ENCODE peak calls at places on chromosome 3, in six cellular contexts. Q is transverse colon, T is GM12864, E is brain microvascular endothelial cell, Y is cardiac fibroblast, R is A549. F is an unnamed sample.

GRCh38 chr3:8990266-8991215 is 27.3 kb upstream of the RAD18 start:
- DNase-seq in Q (no peak), T (no peak), E (peak; percentile 45), Y (no peak), R (no peak), F (peak; percentile 76)

GRCh38 chr3:76683256-76683655 is 356.6 kb upstream of the ROBO2 start:
- DNase-seq in Q (no peak), T (no peak), E (no peak), Y (no peak), R (no peak), F (no peak)

GRCh38 chr3:162666835-162667234 is 1170.2 kb downstream of the OTOL1 start:
- DNase-seq in Q (no peak), T (no peak), E (no peak), Y (no peak), R (no peak), F (no peak)

GRCh38 chr3:76403556-76403955 is 618.2 kb upstream of the ZNF717 start:
- DNase-seq in Q (no peak), T (no peak), E (peak; percentile 27), Y (peak; percentile 47), R (no peak), F (no peak)

GRCh38 chr3:165775824-165776223 is 61.4 kb downstream of the BCHE start:
- DNase-seq in Q (no peak), T (no peak), E (no peak), Y (no peak), R (no peak), F (no peak)

GRCh38 chr3:67509471-67510075 is 144.8 kb downstream of the SUCLG2 start:
- DNase-seq in Q (no peak), T (no peak), E (no peak), Y (peak; percentile 23), R (no peak), F (no peak)

GRCh38 chr3:128364291-128364690 is 102.4 kb downstream of the DNAJB8 start:
- DNase-seq in Q (no peak), T (no peak), E (no peak), Y (no peak), R (no peak), F (no peak)

GRCh38 chr3:77348244-77348855 is 308.5 kb downstream of the ROBO2 start:
- DNase-seq in Q (no peak), T (no peak), E (peak; percentile 53), Y (peak; percentile 10), R (no peak), F (no peak)

GRCh38 chr3:43525941-43526607 is 95.7 kb downstream of the ANO10 start:
- DNase-seq in Q (no peak), T (no peak), E (no peak), Y (peak; percentile 39), R (no peak), F (no peak)

GRCh38 chr3:133038731-133039398 is 674 bp downstream of the TMEM108 start:
- DNase-seq in Q (no peak), T (no peak), E (peak; percentile 3), Y (no peak), R (no peak), F (no peak)

GRCh38 chr3:151873433-151873832 is at the start of gene SUCNR1:
- DNase-seq in Q (no peak), T (no peak), E (no peak), Y (no peak), R (no peak), F (no peak)

GRCh38 chr3:23324745-23325144 is 121.6 kb downstream of the UBE2E2 start:
- DNase-seq in Q (no peak), T (no peak), E (peak; percentile 29), Y (peak; percentile 63), R (no peak), F (peak; percentile 45)

GRCh38 chr3:42502429-42503250 is at the start of gene VIPR1:
- DNase-seq in Q (peak; percentile 95), T (peak; percentile 18), E (peak; percentile 34), Y (peak; percentile 29), R (peak; percentile 65), F (no peak)

GRCh38 chr3:180690061-180690460 is 10.8 kb upstream of the CCDC39 start:
- DNase-seq in Q (no peak), T (no peak), E (no peak), Y (no peak), R (no peak), F (no peak)

GRCh38 chr3:111577798-111578685 is 17.1 kb downstream of the ZBED2 start:
- DNase-seq in Q (no peak), T (peak; percentile 35), E (peak; percentile 82), Y (peak; percentile 92), R (peak; percentile 79), F (peak; percentile 80)

GRCh38 chr3:194485876-194486539 is 794 bp downstream of the ATP13A3 start:
- DNase-seq in Q (peak; percentile 50), T (no peak), E (no peak), Y (peak; percentile 47), R (no peak), F (no peak)

GRCh38 chr3:191388823-191389222 is 58.5 kb upstream of the UTS2B start:
- DNase-seq in Q (no peak), T (no peak), E (no peak), Y (peak; percentile 39), R (no peak), F (no peak)

GRCh38 chr3:139659511-139659910 is 18.3 kb downstream of the NMNAT3 start:
- DNase-seq in Q (no peak), T (no peak), E (no peak), Y (no peak), R (no peak), F (no peak)

GRCh38 chr3:25045291-25045690 is 382.8 kb upstream of the RARB start:
- DNase-seq in Q (peak; percentile 15), T (no peak), E (no peak), Y (no peak), R (no peak), F (no peak)

GRCh38 chr3:149792485-149793270 is at the start of gene ANKUB1:
- DNase-seq in Q (no peak), T (no peak), E (no peak), Y (no peak), R (no peak), F (no peak)

GRCh38 chr3:124650798-124651197 is 79.5 kb upstream of the UMPS start:
- DNase-seq in Q (no peak), T (peak; percentile 50), E (no peak), Y (no peak), R (no peak), F (no peak)

GRCh38 chr3:162704991-162705390 is 1208.4 kb downstream of the OTOL1 start:
- DNase-seq in Q (no peak), T (no peak), E (no peak), Y (no peak), R (no peak), F (no peak)

GRCh38 chr3:4341336-4341675 is 38.1 kb downstream of the SETMAR start:
- DNase-seq in Q (no peak), T (no peak), E (no peak), Y (no peak), R (no peak), F (no peak)

GRCh38 chr3:55584716-55585368 is 97.7 kb upstream of the WNT5A start:
- DNase-seq in Q (no peak), T (no peak), E (no peak), Y (no peak), R (no peak), F (no peak)

GRCh38 chr3:74271541-74271940 is 342.9 kb downstream of the CNTN3 start:
- DNase-seq in Q (no peak), T (no peak), E (no peak), Y (no peak), R (no peak), F (no peak)

DNA sequence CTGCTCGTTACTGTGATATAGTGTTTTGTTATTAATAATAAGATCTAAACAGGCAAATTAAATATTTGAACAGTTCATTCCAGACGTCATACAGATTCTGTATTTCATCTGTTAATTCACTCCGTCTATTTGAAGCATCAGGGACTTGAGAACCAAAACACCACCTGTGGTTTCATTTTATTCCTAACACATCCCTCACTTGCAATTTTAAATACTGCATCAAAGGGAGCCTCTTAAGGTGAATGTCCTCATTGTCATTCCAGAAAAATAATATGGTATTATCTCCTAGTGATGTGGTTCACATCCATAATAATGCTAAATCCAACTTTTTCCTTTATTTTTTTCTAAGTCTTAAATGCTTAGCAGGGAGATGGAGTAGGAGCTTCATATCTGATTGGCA is 1390.9 kb upstream of the CADM2 start:
- DNase-seq in Q (no peak), T (no peak), E (no peak), Y (no peak), R (no peak), F (no peak)
- H3K4me3 ChIP-seq in Q (no peak overlapping the region), T (no peak overlapping the region), E (no peak overlapping the region), Y (no peak overlapping the region), R (no peak overlapping the region), F (no peak overlapping the region)

GRCh38 chr3:51671090-51672082 is at the start of gene TEX264:
- DNase-seq in Q (peak; percentile 94), T (peak; percentile 61), E (peak; percentile 30), Y (peak; percentile 70), R (peak; percentile 81), F (peak; percentile 26)
- TF ChIP-seq CTCF in Q (no peak), T (no peak), E (no peak), Y (no peak), R (no peak), F (no peak)

GRCh38 chr3:45693941-45694521 is 4.8 kb downstream of the SACM1L start:
- DNase-seq in Q (no peak), T (no peak), E (no peak), Y (no peak), R (no peak), F (no peak)
- H3K4me3 ChIP-seq in Q (no peak overlapping the region), T (no peak overlapping the region), E (no peak overlapping the region), Y (no peak overlapping the region), R (no peak overlapping the region), F (no peak overlapping the region)

GRCh38 chr3:52238193-52238760 is 681 bp downstream of the TWF2 start:
- DNase-seq in Q (no peak), T (no peak), E (no peak), Y (no peak), R (peak; percentile 29), F (no peak)

GRCh38 chr3:52240886-52241244 is 1.9 kb upstream of the TWF2 start:
- DNase-seq in Q (no peak), T (no peak), E (no peak), Y (no peak), R (no peak), F (no peak)

GRCh38 chr3:52242039-52242438 is 3.1 kb upstream of the TWF2 start:
- DNase-seq in Q (no peak), T (no peak), E (no peak), Y (no peak), R (no peak), F (no peak)

GRCh38 chr3:52238761-52239701 is at the start of gene TWF2:
- DNase-seq in Q (peak; percentile 85), T (no peak), E (peak; percentile 54), Y (peak; percentile 74), R (peak; percentile 80), F (peak; percentile 31)

DNA sequence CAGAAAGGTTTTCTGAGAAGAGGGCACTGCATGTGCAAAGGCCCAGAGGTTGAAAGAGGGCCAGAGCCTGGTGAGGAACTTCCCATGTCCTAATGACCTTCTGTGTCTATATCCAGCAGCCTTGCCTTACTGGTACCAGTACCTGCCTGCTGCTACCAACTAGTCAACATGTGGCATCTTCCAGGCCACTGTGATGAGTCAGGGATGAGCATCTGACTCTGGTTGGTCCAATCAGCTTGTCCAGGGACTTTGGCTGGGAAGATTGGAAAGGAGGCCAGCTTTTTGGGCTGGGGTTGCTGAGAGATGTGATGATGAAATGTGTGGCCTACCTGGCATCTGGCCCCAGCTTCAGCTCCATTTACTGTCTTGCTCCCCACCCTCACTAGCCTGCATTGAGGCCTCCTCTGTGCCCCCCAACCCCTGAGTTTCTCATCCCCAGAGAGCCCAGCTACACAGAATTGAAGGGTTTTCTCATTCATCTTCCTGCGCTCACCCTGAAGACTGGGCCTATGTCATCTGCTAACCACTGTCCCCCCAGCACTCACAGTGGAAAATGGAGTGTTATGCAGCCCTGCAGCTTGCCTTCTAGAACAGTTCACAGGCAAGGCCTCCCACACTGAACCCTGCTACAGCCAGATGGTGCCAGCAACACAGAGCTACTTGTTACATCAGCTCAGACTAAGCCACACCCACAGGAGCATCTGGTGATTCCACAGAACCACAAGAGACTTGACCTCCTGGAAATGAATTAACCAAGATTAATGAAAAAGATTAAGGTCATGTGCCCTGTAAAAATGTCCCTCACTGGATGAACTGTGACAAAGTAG is 1.3 kb upstream of the TWF2 start:
- DNase-seq in Q (peak; percentile 62), T (peak; percentile 87), E (peak; percentile 88), Y (peak; percentile 95), R (no peak), F (peak; percentile 76)
- TF ChIP-seq CTCF in Q (no peak), T (peak; percentile 14), E (peak; percentile 12), Y (peak; percentile 8), R (no peak), F (no peak)